ENCODE peak calls at places on chromosomes 4 and X, in five cellular contexts. V, H, Z, X and C are unnamed samples. For H3K27me3, the result is how much of the 10 kb centered on the place peaks cover.

GRCh38 chr4:184284742-184285141 is 67.1 kb upstream of the ENPP6 start:
- DNase-seq in V (no peak), H (no peak), Z (no peak), X (no peak), C (no peak)

GRCh38 chr4:96194993-96195392 is 355.1 kb downstream of the PDHA2 start:
- DNase-seq in V (no peak), H (no peak), Z (no peak), X (no peak), C (no peak)

GRCh38 chr4:180449395-180449956 is 1793.7 kb upstream of the TENM3 start:
- DNase-seq in V (no peak), H (no peak), Z (no peak), X (no peak), C (no peak)

GRCh38 chr4:108586778-108587177 is 33.6 kb upstream of the RPL34 start:
- DNase-seq in V (no peak), H (no peak), Z (no peak), X (no peak), C (no peak)

GRCh38 chr4:106266201-106266600 is 49.8 kb downstream of the TBCK start:
- DNase-seq in V (no peak), H (peak), Z (no peak), X (no peak), C (no peak)

GRCh38 chr4:89765966-89766365 is 71.0 kb downstream of the SNCA start:
- DNase-seq in V (no peak), H (peak), Z (peak), X (no peak), C (no peak)

GRCh38 chr4:152937535-152938236 is 1.6 kb downstream of the FHDC1 start:
- DNase-seq in V (no peak), H (peak), Z (peak), X (peak), C (no peak)

GRCh38 chr4:40038972-40039371 is 17.7 kb upstream of the N4BP2 start:
- DNase-seq in V (no peak), H (peak), Z (no peak), X (no peak), C (no peak)

GRCh38 chrX:153780678-153781427 is at the start of gene SRPK3:
- DNase-seq in V (no peak), H (no peak), Z (no peak), X (no peak), C (no peak)

DNA sequence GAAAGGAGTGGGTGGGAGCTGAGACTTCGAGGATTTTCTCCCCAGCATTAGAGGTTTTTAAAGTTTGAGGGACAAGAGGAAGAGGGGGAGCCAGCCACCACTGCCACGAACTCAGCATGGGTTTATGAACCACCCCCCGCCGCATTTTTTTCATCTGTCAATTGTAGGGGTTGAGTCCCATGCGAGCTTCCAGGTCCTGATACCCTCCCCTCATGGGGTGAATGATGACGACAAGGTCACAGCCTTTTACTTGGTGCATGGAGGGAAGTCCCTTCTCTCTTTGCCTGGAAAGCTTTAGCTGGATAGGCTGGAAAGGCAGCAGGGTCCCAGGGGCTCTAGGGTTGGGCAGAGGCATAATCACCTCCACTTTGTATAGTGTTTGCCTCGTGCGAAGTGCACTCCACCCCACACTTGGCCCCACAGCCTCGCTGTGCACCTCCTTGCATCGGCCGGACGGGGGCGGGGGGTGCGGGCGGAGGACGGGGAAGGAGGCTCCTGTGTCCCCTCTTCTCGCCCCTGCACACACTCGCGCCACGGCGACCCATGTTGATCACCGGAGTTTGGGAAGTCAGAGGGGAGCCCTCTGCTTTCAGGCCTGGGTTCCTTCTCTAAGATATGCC is 3.7 kb upstream of the NKX1-1 start:
- DNase-seq in V (no peak), H (no peak), Z (no peak), X (peak), C (no peak)
- H3K27me3 ChIP-seq in V (under half), H (under half), Z (half or more), X (half or more), C (half or more)

DNA sequence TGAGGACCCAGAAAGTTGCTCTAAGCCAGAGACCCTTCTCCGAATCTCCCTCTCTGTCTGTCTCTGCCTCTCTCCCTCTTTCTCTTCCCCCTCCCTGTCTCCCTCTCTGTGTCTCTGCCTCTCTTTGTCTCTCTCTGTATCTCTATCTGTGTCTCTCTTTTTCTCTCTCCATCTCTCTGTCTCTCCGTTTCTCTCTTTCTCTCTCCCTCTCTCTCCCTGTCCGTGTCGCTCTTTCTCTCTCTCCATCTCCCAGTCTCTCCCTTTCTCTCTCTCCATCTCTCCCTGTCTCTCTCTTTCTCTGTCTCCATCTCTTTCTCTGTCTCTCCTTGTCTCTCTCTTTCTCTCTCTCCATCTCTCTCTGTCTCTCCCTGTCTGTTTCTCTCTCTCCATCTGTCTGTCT is 2.6 kb upstream of the SHOX start:
- DNase-seq in V (no peak), H (no peak), Z (no peak), X (no peak), C (no peak)
- H3K27me3 ChIP-seq in V (under half), H (under half), Z (under half), X (half or more), C (under half)

GRCh38 chrX:150361070-150361776 is 1.9 kb upstream of the MAMLD1 start:
- DNase-seq in V (no peak), H (no peak), Z (peak), X (no peak), C (no peak)
- H3K27me3 ChIP-seq in V (under half), H (under half), Z (under half), X (under half), C (under half)

GRCh38 chr4:6239968-6240367 is 29.7 kb upstream of the WFS1 start:
- DNase-seq in V (no peak), H (no peak), Z (no peak), X (no peak), C (no peak)

GRCh38 chr4:6236816-6237390 is 32.7 kb upstream of the WFS1 start:
- DNase-seq in V (no peak), H (no peak), Z (no peak), X (no peak), C (no peak)

GRCh38 chr4:6241062-6241845 is 28.4 kb upstream of the WFS1 start:
- DNase-seq in V (no peak), H (no peak), Z (no peak), X (no peak), C (peak)

GRCh38 chr4:6242271-6243029 is 27.2 kb upstream of the WFS1 start:
- DNase-seq in V (no peak), H (no peak), Z (no peak), X (no peak), C (no peak)

GRCh38 chr4:6239486-6239885 is 30.2 kb upstream of the WFS1 start:
- DNase-seq in V (no peak), H (no peak), Z (no peak), X (no peak), C (no peak)
- H3K27me3 ChIP-seq in V (under half), H (under half), Z (under half), X (half or more), C (under half)

GRCh38 chr4:140450352-140450751 is 22.9 kb upstream of the CLGN start:
- DNase-seq in V (no peak), H (no peak), Z (no peak), X (no peak), C (no peak)

GRCh38 chr4:140448162-140448561 is 20.7 kb upstream of the CLGN start:
- DNase-seq in V (no peak), H (no peak), Z (no peak), X (no peak), C (no peak)

DNA sequence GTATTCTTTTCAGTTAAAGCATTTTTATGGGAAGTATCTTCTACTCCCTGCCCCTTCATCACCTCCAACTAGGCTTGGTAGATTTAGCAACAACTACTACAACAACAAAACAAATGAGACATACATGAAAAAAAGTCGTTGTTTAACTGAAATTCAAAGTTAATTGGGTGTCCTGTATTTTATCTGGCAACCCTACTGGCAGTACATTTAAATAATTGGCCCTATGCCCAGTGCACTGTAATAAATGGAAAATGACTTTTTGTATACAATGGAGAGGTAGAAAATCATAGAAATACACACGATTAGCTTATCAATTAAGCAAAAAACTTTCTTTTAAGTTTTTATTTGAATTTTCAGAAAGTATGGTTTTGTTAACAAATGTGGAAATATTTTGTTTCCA is 21.4 kb upstream of the CLGN start:
- DNase-seq in V (no peak), H (peak), Z (no peak), X (no peak), C (no peak)
- H3K27me3 ChIP-seq in V (under half), H (under half), Z (under half), X (under half), C (under half)

DNA sequence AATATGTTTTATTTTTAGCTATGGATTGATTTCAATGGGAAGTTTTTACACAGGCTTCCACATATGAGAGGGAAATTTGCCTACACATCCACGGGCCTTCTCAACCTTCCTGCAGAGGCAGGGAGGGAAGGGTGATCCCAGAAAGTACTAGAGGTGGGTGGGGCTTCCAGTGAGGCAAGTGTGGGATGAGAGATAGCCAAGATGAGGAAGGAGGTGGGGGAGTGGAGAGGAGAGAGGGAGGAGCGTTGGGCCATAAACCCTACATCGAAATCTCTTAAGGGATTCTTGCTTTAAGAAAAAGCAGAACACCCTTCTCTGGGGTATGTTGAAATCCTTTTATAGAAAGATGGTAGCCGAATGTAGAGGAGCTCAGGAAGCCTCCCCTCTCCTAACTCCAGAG is 19.0 kb downstream of the NKX6-1 start:
- DNase-seq in V (no peak), H (no peak), Z (no peak), X (no peak), C (no peak)
- H3K27me3 ChIP-seq in V (under half), H (half or more), Z (under half), X (half or more), C (half or more)